ENCODE peak calls at places on chromosome 2, in four cellular contexts. L is activated CD8-positive, alpha-beta T cell treated with anti-CD3 and anti-CD28 coated beads for 36 hours; I is fibroblast of villous mesenchyme; Y is body of pancreas. F is an unnamed sample.

GRCh38 chr2:64562148-64562784 is 38.1 kb downstream of the AFTPH start:
- DNase-seq in I (peak), Y (no peak), L (no peak), F (no peak)

GRCh38 chr2:64094663-64095382 is 49.4 kb downstream of the PELI1 start:
- DNase-seq in L (no peak), I (no peak), Y (no peak), F (no peak)

GRCh38 chr2:181165199-181165868 is 184.9 kb downstream of the UBE2E3 start:
- DNase-seq in I (no peak), Y (no peak), L (peak), F (no peak)

GRCh38 chr2:167508709-167509108 is 620.4 kb downstream of the XIRP2 start:
- DNase-seq in I (no peak), Y (no peak), L (no peak), F (no peak)

GRCh38 chr2:120470717-120471060 is 124.8 kb downstream of the INHBB start:
- DNase-seq in I (no peak), Y (peak), L (no peak), F (no peak)

GRCh38 chr2:235347691-235348090 is 146.2 kb upstream of the AGAP1 start:
- DNase-seq in I (peak), L (no peak), Y (no peak), F (no peak)

GRCh38 chr2:20224716-20225293 is at the start of gene SDC1:
- DNase-seq in Y (peak), L (no peak), I (peak), F (peak)

GRCh38 chr2:112737544-112738232 is 16.9 kb downstream of the NT5DC4 start:
- DNase-seq in I (no peak), Y (no peak), L (no peak), F (no peak)

GRCh38 chr2:54545700-54546450 is 89.7 kb downstream of the SPTBN1 start:
- DNase-seq in Y (peak), I (peak), L (no peak), F (peak)

GRCh38 chr2:38740851-38741541 is 10.2 kb downstream of the SRSF7 start:
- DNase-seq in Y (no peak), L (no peak), I (peak), F (no peak)

GRCh38 chr2:19720306-19720705 is 181.5 kb downstream of the TTC32 start:
- DNase-seq in I (no peak), Y (no peak), L (no peak), F (no peak)

GRCh38 chr2:64697286-64698023 is 43.7 kb upstream of the SERTAD2 start:
- DNase-seq in L (no peak), Y (no peak), I (no peak), F (no peak)

GRCh38 chr2:85709385-85709784 is 15.2 kb downstream of the GNLY start:
- DNase-seq in L (no peak), Y (no peak), I (peak), F (no peak)

GRCh38 chr2:203484266-203485112 is 50.6 kb downstream of the RAPH1 start:
- DNase-seq in L (peak), I (peak), Y (peak), F (peak)

GRCh38 chr2:122236152-122236892 is 480.9 kb downstream of the TSN start:
- DNase-seq in I (peak), L (no peak), Y (peak), F (peak)

DNA sequence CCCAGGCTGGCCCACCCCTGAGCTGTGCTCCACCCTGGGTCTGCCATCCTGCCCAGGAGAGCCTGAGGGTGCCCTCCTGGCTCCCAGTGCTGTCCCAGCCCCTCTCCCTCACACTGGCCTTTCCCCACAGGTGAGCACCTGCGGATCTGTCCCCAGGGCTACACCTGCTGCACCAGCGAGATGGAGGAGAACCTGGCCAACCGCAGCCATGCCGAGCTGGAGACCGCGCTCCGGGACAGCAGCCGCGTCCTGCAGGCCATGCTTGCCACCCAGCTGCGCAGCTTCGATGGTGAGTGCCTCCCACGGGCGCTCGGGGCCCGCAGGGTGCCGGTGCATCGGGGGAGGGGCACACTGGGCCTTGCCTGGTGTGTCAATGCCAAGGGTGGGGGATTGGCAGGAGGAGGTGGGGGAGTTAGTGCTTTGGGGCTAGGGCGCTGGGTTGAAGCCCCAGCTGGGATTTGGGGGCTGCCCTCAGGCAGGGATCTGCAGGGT is 23.5 kb downstream of the GPC1 start:
- DNase-seq in L (peak), Y (peak), I (no peak), F (no peak)
- TF ChIP-seq CTCF in L (no peak), Y (no peak), I (no peak), F (no peak)

DNA sequence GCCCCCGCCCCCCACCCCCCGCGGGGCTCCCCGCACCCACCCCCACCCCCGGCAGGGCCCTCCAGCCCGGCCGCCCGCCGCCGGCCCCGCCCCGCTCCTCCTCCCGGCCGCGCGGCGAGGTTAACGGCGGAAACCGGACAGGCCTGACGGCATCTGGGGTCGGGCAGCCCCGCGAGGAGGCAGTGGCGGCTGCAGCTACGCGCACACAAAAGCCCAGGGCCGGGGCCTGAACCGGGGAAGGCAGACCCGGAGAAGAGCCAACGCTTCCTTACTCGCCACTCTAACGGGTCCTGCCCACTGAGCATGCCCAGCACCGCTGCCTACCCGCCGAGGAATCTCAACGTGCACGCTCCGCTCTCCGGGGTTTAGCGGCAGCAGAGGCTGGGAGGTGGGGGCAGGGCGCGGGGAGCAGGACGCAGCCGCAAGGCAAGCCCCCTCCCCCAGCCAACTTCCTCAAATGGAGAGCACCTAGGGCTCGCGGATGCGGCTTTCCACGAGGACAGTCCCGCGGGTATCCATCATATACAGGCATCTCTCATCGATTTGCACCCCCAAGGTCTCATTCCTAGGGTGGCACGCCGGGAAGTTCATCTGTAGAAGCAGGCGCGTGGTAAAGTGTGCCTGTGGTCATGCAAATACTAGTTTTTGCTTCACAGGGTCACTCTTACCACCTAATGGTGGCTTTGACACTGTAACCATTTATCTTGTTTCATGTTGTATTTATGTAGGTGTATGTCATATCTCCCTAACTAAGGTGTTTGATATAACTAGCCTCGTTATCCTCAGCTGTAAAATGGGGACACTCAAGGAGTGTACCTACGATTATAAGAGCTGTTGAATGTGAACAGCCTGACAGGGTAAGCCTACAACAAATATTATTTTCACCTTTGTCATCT is at the start of gene MEMO1:
- DNase-seq in I (peak), Y (peak), L (peak), F (peak)
- TF ChIP-seq CTCF in I (peak), Y (no peak), L (no peak), F (no peak)

DNA sequence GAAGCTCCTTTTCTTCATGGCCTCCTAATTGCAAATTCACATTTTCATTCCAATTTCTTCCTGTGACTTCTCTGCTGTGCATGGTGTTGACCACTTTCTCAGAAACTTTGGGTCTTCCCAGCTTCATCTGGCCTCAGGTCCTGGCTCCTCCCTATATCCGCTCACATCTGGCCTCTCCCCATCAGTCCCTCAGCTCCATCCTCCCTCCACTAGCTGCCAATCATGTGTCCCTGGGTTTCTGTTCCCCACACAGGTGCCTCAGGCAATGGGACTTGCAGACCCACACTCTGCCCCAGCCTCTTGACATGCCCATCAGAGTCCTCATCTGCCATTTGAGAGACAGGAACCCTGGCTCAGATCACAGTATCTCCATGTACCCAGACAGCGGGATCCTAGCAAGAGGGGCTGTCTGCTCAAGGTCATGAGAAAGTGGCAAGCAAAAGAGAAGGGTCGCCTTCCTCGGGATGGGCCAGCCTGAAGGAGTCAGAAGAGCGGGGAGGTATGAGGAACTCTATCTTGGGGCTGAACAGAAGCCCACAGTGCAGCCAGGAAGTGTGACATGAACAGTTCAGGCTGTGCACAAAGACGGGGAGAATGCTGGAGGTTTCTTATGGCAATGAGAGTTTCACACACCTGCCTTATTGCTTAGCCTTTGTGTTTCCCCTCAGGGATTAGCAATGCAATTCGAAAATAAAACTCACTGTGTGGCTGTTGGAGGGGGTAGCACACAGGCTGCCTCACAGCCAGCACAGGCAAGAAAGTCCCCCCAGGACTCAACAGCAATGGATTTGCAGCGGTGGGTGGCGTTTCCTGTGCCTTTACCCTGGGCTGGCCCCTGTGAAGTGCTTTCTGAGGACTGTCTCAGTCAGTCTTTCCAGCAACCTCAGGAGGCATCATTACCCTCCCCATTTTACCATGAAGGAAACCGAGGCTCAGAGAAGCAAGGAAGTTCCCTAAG is 69.5 kb downstream of the COPS8 start:
- DNase-seq in L (peak), Y (no peak), I (no peak), F (no peak)
- TF ChIP-seq CTCF in L (no peak), Y (no peak), I (no peak), F (no peak)

GRCh38 chr2:88831792-88832248 is 140.3 kb downstream of the RPIA start:
- DNase-seq in L (peak), I (peak), Y (peak), F (peak)
- TF ChIP-seq CTCF in L (peak), I (peak), Y (peak), F (peak)

DNA sequence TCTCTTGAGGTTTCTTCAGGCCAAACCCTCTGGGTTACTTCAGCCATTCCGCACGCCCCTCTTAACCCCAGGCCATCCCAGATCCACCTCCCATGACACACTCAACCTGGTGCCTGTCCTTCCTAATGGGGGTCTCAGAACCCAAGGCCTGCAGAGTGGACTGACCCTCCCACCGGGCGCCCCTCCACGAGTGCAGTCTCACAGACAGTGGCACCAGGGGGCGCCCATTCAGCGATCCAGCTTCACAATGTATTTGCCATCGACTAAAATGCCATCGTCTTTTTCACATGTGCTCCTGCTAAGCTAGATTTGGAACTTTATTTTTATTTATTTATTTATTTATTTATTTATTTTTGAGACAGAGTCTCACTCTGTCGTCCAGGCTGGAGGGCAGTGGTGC is 38.5 kb downstream of the INPP5D start:
- DNase-seq in I (peak), Y (peak), L (no peak), F (peak)
- TF ChIP-seq CTCF in I (peak), Y (peak), L (no peak), F (peak)